ENCODE peak calls at places on chromosomes 5 and 9, in nine cellular contexts. G is choroid plexus epithelial cell, X is HFFc6, I is body of pancreas, P is A549, E is astrocyte of the spinal cord, M is epithelial cell of esophagus, F is endothelial cell, L is spleen. Q is an unnamed sample.

GRCh38 chr5:34762321-34762871 is 76.6 kb upstream of the TTC23L start:
- DNase-seq in E (peak), G (peak), L (no peak), P (no peak), X (peak), M (no peak), F (no peak), I (no peak), Q (no peak)

GRCh38 chr5:112146323-112146848 is 272.7 kb downstream of the EPB41L4A start:
- DNase-seq in P (no peak), F (no peak), M (peak), G (peak), X (peak), I (no peak), E (peak), L (no peak), Q (peak)

GRCh38 chr9:96386157-96386556 is 2.6 kb upstream of the SLC35D2 start:
- DNase-seq in M (no peak), I (no peak), X (no peak), E (no peak), P (no peak), F (no peak), G (no peak), L (no peak), Q (no peak)

GRCh38 chr5:56480305-56481146 is 247.4 kb upstream of the ANKRD55 start:
- DNase-seq in M (peak), G (peak), P (no peak), E (peak), X (peak), L (peak), F (peak), I (peak), Q (peak)

GRCh38 chr9:134944351-134944802 is 26.7 kb upstream of the FCN1 start:
- DNase-seq in P (no peak), G (peak), M (no peak), X (no peak), I (no peak), E (no peak), L (peak), F (no peak), Q (no peak)

GRCh38 chr9:127308559-127309429 is 44.2 kb downstream of the GARNL3 start:
- DNase-seq in G (peak), P (no peak), L (no peak), F (no peak), E (peak), I (no peak), X (peak), M (peak), Q (peak)

GRCh38 chr9:125407974-125408900 is 146.6 kb downstream of the GAPVD1 start:
- DNase-seq in X (peak), E (peak), I (peak), L (peak), M (peak), F (peak), P (peak), G (peak), Q (peak)

GRCh38 chr5:140131967-140132409 is 6.3 kb downstream of the IGIP start:
- DNase-seq in M (peak), X (peak), I (no peak), P (no peak), F (no peak), L (no peak), G (peak), E (peak), Q (peak)

GRCh38 chr9:29697011-29697410 is 2123.7 kb upstream of the C9orf72 start:
- DNase-seq in F (no peak), E (peak), M (peak), G (peak), P (no peak), L (no peak), I (no peak), X (peak), Q (no peak)

GRCh38 chr5:173613433-173614144 is 2.9 kb downstream of the BOD1 start:
- DNase-seq in E (no peak), G (no peak), X (no peak), M (no peak), L (no peak), F (no peak), P (no peak), I (no peak), Q (no peak)

GRCh38 chr5:173498286-173498685 is 118.2 kb downstream of the BOD1 start:
- DNase-seq in L (no peak), P (no peak), E (peak), G (peak), F (no peak), M (peak), X (peak), I (peak), Q (no peak)

GRCh38 chr9:113650207-113651131 is 186.9 kb downstream of the RGS3 start:
- DNase-seq in E (peak), X (peak), L (no peak), F (peak), M (peak), P (peak), G (peak), I (no peak), Q (peak)

GRCh38 chr5:154444559-154445421 is 1.0 kb upstream of the SAP30L start:
- DNase-seq in F (peak), M (peak), E (no peak), G (no peak), X (no peak), P (peak), I (peak), L (peak), Q (peak)

GRCh38 chr5:79793304-79793703 is 103.7 kb downstream of the CMYA5 start:
- DNase-seq in F (no peak), M (no peak), P (no peak), X (no peak), G (no peak), E (no peak), L (no peak), I (no peak), Q (no peak)

GRCh38 chr9:9919174-9919573 is 693.6 kb downstream of the PTPRD start:
- DNase-seq in X (no peak), P (no peak), M (no peak), I (no peak), E (no peak), F (no peak), G (no peak), L (no peak), Q (no peak)

GRCh38 chr5:172399336-172399735 is 55.0 kb downstream of the SH3PXD2B start:
- DNase-seq in L (no peak), M (no peak), E (peak), F (no peak), P (no peak), G (no peak), I (no peak), X (no peak), Q (no peak)

GRCh38 chr5:37721447-37721871 is 118.4 kb downstream of the GDNF start:
- DNase-seq in P (no peak), G (peak), M (no peak), L (no peak), F (no peak), X (no peak), E (peak), I (no peak), Q (no peak)

GRCh38 chr5:59098743-59099142 is 515.9 kb downstream of the RAB3C start:
- DNase-seq in L (no peak), F (no peak), E (no peak), X (no peak), I (no peak), M (no peak), P (no peak), G (no peak), Q (no peak)

DNA sequence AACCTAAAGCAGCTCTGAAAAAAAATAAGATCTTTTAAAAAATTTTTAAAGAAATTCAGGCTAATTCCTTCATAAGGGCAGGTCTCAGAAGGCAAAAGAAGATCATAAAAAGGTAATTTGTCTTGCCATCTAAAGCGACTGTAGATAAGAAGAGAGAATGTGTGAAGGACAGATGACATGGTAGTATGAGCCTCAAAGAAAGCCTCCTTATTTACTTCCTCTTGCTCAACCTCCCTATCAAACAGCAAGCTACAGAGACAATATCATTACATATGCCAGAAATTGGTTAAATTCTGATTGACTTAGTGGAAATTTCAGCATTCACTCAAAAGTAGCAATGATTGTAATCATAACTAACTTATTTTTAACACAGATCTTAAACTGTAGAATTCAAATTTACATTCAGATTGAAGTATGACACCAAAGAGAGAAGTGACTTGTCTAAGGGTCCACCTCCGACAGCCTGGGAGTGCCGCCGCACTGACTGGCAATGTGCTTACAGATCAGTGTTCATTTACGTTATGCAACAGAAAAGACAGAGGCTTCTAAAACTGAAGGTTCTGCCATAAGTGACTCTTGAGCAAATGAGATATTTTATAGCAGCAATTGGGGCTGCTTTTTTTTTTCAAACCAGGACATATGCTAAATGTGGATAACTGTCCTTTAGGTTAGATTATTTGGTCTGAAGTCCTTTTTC is 132.0 kb downstream of the CEMIP2 start:
- DNase-seq in F (no peak), E (no peak), I (no peak), M (no peak), X (no peak), P (no peak), L (no peak), G (no peak), Q (no peak)
- TF ChIP-seq CTCF in F (no peak), E (no peak), I (no peak), M (no peak), X (no peak), P (no peak), L (no peak), G (no peak), Q (no peak)

GRCh38 chr5:98905857-98906688 is 22.7 kb downstream of the CHD1 start:
- DNase-seq in X (peak), M (peak), G (peak), E (peak), I (no peak), F (no peak), L (no peak), P (no peak), Q (peak)
- TF ChIP-seq CTCF in X (peak), M (peak), G (peak), E (peak), I (peak), F (peak), L (peak), P (peak), Q (peak)

DNA sequence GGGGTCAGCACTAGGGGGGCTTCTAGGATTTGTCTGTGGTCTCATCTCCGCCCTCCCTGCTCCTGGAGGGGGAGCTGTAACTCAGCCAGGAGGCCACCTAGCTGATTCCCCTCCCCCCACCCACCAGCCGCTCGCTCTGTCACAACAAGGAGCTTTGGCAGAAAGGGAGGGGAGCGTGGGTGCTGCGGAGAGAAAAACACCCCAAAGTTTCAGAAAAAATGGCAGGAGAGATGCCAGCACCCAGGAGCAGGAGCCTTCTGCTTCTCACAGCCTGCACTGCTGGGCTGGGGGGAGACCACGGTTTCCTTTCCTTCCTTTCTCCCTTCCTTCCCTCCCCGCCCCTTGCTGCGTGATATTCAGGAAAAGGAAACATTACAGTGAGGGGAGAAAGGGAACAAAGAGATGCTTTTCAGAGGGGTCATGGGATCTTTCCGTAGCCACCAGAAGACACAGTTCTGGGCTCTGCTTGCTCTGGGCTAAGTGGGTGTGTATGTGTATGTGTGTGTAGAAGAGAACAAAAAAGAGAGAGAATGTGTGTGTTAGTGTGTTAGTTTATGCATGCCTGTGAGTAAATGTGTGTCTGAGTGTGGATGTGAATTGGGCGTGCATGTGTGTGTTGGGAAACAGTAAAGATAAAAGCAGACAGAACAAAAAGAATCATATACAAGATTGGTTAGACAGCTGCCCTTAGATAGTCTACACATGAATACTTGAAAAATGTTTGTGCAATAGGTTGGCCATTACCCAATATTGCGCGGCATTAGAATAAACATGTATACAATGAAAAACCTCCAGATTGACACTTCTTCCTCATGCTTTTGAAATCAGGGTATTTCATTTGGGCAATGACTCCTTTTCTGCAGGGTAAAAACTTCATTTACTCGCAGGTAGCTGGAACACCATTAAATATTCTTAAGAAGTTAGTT is 36.4 kb upstream of the HSPA9 start:
- DNase-seq in F (peak), G (peak), L (no peak), P (no peak), E (no peak), X (no peak), M (peak), I (no peak), Q (peak)
- TF ChIP-seq CTCF in F (no peak), G (peak), L (no peak), P (no peak), E (peak), X (no peak), M (no peak), I (no peak), Q (no peak)

DNA sequence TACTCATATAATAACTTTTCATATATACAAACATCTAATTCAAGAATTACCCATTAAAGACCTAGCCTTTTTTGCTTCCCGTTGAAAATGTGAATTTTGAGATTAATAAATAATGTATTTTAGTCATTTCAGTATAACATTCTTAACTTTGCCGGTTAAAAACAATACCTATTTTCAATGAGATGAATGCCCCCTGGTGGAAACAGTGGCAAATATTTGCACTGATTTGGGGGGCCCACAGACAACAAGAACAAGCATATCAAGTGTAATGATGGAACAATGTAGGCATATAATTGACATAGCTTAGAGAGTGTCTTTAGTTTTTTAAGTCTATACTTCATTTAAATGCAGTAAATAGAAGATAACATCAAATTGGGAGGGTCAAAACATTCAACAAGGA is 111.9 kb downstream of the NTRK2 start:
- DNase-seq in M (peak), G (peak), F (peak), X (no peak), L (no peak), E (peak), P (no peak), I (no peak), Q (peak)
- TF ChIP-seq CTCF in M (peak), G (peak), F (peak), X (peak), L (no peak), E (peak), P (peak), I (no peak), Q (peak)

GRCh38 chr9:136855461-136856077 is 3.4 kb downstream of the MAMDC4 start:
- DNase-seq in E (no peak), P (no peak), I (peak), L (peak), F (peak), G (no peak), M (no peak), X (no peak), Q (no peak)

GRCh38 chr9:136857166-136857565 is 5.0 kb downstream of the MAMDC4 start:
- DNase-seq in E (no peak), M (no peak), X (no peak), G (no peak), F (no peak), L (peak), I (peak), P (no peak), Q (no peak)

GRCh38 chr9:136857606-136858412 is 5.7 kb downstream of the MAMDC4 start:
- DNase-seq in L (peak), F (peak), X (no peak), E (no peak), P (no peak), M (no peak), G (no peak), I (peak), Q (no peak)

GRCh38 chr9:136856078-136856474 is 3.9 kb downstream of the MAMDC4 start:
- DNase-seq in X (no peak), L (no peak), E (no peak), F (peak), G (no peak), M (no peak), P (no peak), I (no peak), Q (no peak)

DNA sequence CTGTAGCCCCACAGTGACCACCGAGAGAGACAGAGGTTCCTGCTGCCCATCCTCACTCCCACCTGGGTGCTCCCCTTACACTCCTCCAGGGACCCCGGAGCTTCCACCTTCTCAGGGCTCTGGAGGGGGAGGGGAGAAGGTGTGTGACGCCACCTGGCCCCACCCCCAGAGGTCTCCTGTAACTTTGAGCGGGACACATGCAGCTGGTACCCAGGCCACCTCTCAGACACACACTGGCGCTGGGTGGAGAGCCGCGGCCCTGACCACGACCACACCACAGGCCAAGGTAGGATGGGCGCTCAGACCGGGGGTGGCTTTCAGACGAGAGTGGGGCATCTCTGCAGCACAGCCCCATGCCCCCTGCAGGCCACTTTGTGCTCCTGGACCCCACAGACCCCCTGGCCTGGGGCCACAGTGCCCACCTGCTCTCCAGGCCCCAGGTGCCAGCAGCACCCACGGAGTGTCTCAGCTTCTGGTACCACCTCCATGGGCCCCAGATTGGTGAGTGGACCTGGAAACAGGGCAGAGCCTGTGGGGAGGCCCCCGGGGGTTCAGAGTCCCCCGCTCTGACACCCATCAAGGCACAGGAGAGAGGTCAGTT is 4.5 kb downstream of the MAMDC4 start:
- DNase-seq in E (no peak), P (no peak), G (no peak), X (no peak), I (peak), F (no peak), M (no peak), L (peak), Q (no peak)
- TF ChIP-seq CTCF in E (no peak), P (no peak), G (no peak), X (peak), I (no peak), F (no peak), M (no peak), L (no peak), Q (no peak)

Q was measured in MCF 10A.